ENCODE peak calls at places on chromosomes 16 and 17, in five cellular contexts. One of them, this sample, is unnamed.

GRCh38 chr17:28643979-28644781 is 778 bp downstream of the BLTP2 start:
- DNase-seq in A549: peak; percentile 76
- DNase-seq in GM12878: no peak
- DNase-seq in HepG2: peak; percentile 51
- DNase-seq in K562: peak; percentile 87
- DNase-seq in this sample: peak; percentile 79

GRCh38 chr16:50153648-50154368 is 702 bp downstream of the TENT4B start:
- DNase-seq in A549: no peak
- DNase-seq in GM12878: no peak
- DNase-seq in HepG2: no peak
- DNase-seq in K562: peak; percentile 33
- DNase-seq in this sample: peak; percentile 35

GRCh38 chr17:51668155-51668962 is 408.0 kb downstream of the UTP18 start:
- DNase-seq in A549: no peak
- DNase-seq in GM12878: no peak
- DNase-seq in HepG2: no peak
- DNase-seq in K562: no peak
- DNase-seq in this sample: no peak

GRCh38 chr17:40350410-40351184 is 13.9 kb downstream of the GJD3 start:
- DNase-seq in A549: no peak
- DNase-seq in GM12878: no peak
- DNase-seq in HepG2: no peak
- DNase-seq in K562: peak; percentile 47
- DNase-seq in this sample: peak; percentile 72

GRCh38 chr16:54069601-54070239 is 216.9 kb downstream of the IRX3 start:
- DNase-seq in A549: no peak
- DNase-seq in GM12878: no peak
- DNase-seq in HepG2: no peak
- DNase-seq in K562: no peak
- DNase-seq in this sample: no peak

GRCh38 chr16:10080031-10080772 is 102.0 kb downstream of the GRIN2A start:
- DNase-seq in A549: no peak
- DNase-seq in GM12878: no peak
- DNase-seq in HepG2: no peak
- DNase-seq in K562: peak; percentile 14
- DNase-seq in this sample: no peak

GRCh38 chr17:4074831-4075495 is 67.9 kb downstream of the ZZEF1 start:
- DNase-seq in A549: peak; percentile 66
- DNase-seq in GM12878: peak; percentile 25
- DNase-seq in HepG2: peak; percentile 46
- DNase-seq in K562: peak; percentile 62
- DNase-seq in this sample: peak; percentile 73

GRCh38 chr16:23134274-23134673 is 15.0 kb downstream of the USP31 start:
- DNase-seq in A549: no peak
- DNase-seq in GM12878: no peak
- DNase-seq in HepG2: peak; percentile 75
- DNase-seq in K562: peak; percentile 55
- DNase-seq in this sample: no peak

GRCh38 chr16:31488630-31489564 is 6.0 kb downstream of the SLC5A2 start:
- DNase-seq in A549: no peak
- DNase-seq in GM12878: no peak
- DNase-seq in HepG2: no peak
- DNase-seq in K562: no peak
- DNase-seq in this sample: peak; percentile 25

GRCh38 chr16:84604477-84605013 is 13.3 kb downstream of the COTL1 start:
- DNase-seq in A549: no peak
- DNase-seq in GM12878: no peak
- DNase-seq in HepG2: no peak
- DNase-seq in K562: no peak
- DNase-seq in this sample: no peak

GRCh38 chr17:8921147-8921546 is 44.4 kb downstream of the PIK3R5 start:
- DNase-seq in A549: no peak
- DNase-seq in GM12878: no peak
- DNase-seq in HepG2: no peak
- DNase-seq in K562: no peak
- DNase-seq in this sample: no peak

GRCh38 chr16:74034862-74035261 is 261.8 kb upstream of the PSMD7 start:
- DNase-seq in A549: peak; percentile 19
- DNase-seq in GM12878: no peak
- DNase-seq in HepG2: peak; percentile 27
- DNase-seq in K562: peak; percentile 28
- DNase-seq in this sample: peak; percentile 76

GRCh38 chr16:66265106-66265415 is 101.4 kb upstream of the CDH5 start:
- DNase-seq in A549: no peak
- DNase-seq in GM12878: no peak
- DNase-seq in HepG2: no peak
- DNase-seq in K562: no peak
- DNase-seq in this sample: no peak

GRCh38 chr17:68591583-68591982 is 9.6 kb downstream of the FAM20A start:
- DNase-seq in A549: no peak
- DNase-seq in GM12878: no peak
- DNase-seq in HepG2: no peak
- DNase-seq in K562: peak; percentile 78
- DNase-seq in this sample: peak; percentile 87

DNA sequence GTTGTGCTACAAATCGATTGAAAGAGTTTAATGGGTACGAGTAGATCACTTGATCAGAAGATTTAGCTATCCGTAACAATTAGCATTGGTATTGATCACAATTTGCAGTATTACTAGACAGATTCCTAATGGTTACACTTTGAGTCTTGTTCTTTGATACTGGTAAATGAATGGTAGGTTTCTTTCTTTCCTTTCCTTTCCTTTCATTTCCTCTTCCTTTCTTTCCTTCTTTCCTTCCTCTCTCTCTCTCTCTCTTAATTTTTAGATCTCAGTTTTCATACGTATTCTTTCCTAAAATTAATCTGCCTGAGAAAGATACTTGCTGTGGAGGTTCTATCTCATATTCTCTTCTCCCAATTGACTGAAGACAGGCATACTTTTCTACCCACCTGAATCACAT is 17.9 kb downstream of the CPD start:
- DNase-seq in A549: no peak
- DNase-seq in GM12878: no peak
- DNase-seq in HepG2: no peak
- DNase-seq in K562: no peak
- DNase-seq in this sample: no peak
- H3K4me1 ChIP-seq in A549: peaks cover 33% of the 10 kb centered on the region
- H3K4me1 ChIP-seq in GM12878: no peaks in the 10 kb centered on the region
- H3K4me1 ChIP-seq in HepG2: peaks cover 45% of the 10 kb centered on the region
- H3K4me1 ChIP-seq in K562: no peaks in the 10 kb centered on the region
- H3K4me1 ChIP-seq in this sample: no peaks in the 10 kb centered on the region

DNA sequence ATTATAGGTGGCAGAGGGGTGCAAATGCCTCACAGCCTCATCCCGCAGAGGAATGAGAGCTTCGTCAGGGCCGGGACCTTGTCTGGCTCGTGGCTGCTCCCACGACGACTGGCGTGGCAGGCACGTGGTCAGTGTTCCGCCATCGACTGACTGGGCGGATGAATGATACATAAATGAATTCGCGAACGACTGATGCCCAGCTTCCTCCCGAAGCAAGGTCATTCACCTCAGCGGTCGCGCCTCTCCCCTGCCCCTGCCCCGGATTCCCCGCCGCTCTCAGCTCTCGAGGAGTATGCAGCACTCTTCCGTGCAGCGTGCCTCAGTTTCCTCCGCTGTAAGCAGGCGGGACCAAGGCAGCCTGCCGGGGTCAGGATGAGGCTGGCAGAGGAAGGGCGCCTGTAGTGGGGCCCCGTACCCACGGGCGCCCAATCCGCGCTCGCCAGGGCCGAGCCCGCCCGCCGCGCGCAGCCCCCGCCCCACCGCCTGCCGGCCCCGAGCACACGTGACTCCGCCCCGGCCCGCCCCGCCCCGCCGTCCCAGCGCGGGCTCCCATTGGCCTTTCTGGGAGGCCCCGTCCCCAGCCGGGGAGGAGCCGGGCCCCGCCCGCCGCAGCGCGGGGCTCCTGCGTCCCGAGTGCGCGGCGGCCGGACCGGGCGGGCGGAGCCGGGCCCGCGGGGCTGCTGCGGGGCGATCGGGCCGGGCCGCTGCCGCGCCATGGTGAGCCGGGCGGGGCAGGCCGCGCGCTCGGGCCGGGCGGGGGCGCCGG is at the start of gene SNN:
- DNase-seq in A549: peak; percentile 73
- DNase-seq in GM12878: no peak
- DNase-seq in HepG2: peak; percentile 82
- DNase-seq in K562: peak; percentile 92
- DNase-seq in this sample: peak; percentile 93
- TF ChIP-seq JUNB in A549: no peak
- TF ChIP-seq JUNB in GM12878: no peak
- TF ChIP-seq JUNB in HepG2: no peak
- TF ChIP-seq JUNB in K562: no peak
- TF ChIP-seq JUNB in this sample: no peak

GRCh38 chr17:46178550-46179198 is 14.6 kb downstream of the KANSL1 start:
- DNase-seq in A549: no peak
- DNase-seq in GM12878: no peak
- DNase-seq in HepG2: no peak
- DNase-seq in K562: no peak
- DNase-seq in this sample: no peak

GRCh38 chr17:46179375-46179999 is 13.7 kb downstream of the KANSL1 start:
- DNase-seq in A549: no peak
- DNase-seq in GM12878: peak; percentile 73
- DNase-seq in HepG2: no peak
- DNase-seq in K562: no peak
- DNase-seq in this sample: peak; percentile 80

GRCh38 chr17:46173153-46173552 is 20.1 kb downstream of the KANSL1 start:
- DNase-seq in A549: no peak
- DNase-seq in GM12878: no peak
- DNase-seq in HepG2: no peak
- DNase-seq in K562: no peak
- DNase-seq in this sample: no peak

GRCh38 chr17:46176975-46177374 is 16.3 kb downstream of the KANSL1 start:
- DNase-seq in A549: no peak
- DNase-seq in GM12878: no peak
- DNase-seq in HepG2: no peak
- DNase-seq in K562: no peak
- DNase-seq in this sample: no peak

GRCh38 chr17:46175891-46176290 is 17.3 kb downstream of the KANSL1 start:
- DNase-seq in A549: no peak
- DNase-seq in GM12878: no peak
- DNase-seq in HepG2: no peak
- DNase-seq in K562: no peak
- DNase-seq in this sample: no peak
- H3K4me1 ChIP-seq in A549: peaks cover 52% of the 10 kb centered on the region
- H3K4me1 ChIP-seq in GM12878: peaks cover 32% of the 10 kb centered on the region
- H3K4me1 ChIP-seq in HepG2: peaks cover 62% of the 10 kb centered on the region
- H3K4me1 ChIP-seq in K562: peaks cover 4% of the 10 kb centered on the region
- H3K4me1 ChIP-seq in this sample: peaks cover 79% of the 10 kb centered on the region

DNA sequence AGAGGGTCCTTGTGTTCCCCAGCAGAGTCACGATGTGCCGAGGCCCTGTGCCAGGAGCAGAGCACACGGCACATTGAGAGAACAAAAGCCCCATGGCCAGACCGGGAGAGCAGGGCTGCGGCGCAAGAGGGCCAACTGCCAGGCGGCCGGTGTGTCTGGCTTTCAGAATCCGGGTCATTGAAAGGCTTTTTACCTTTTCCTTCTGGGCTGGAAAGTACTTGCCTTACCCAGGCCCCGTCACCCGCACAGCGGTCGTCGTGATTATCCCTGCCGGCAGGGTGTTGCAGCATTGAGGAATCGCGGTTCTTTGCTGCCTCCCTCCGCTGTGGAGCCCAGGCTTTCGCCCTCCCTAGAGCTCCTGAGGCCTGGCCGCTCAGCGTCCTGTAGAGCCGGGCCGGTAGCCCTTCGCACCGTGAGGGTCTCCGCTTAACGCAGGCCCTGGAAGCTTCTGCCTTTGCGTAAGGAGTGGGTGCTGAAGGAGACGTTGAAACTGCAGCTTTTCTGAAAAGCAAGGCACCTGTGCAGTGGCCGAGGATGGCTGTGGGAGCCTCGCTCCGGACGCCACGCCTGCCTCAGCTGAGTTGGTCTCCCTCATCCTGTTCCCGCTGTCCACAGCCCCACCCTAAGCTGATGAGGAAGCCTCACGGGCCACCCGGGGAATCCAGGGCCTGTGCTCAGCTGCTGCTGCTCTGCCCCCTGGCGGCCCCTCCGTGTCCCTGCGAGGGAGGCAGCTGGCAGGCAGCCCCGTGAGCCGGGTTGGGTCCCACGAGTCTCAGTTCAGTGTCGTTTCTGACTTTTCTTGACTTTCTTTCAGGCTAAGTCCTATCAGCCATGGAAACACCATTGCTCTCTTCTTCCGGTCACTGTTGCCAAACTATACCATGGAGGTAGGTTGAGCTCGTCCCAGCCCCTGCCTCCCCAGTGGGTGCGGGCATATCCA is 8.6 kb upstream of the MC1R start:
- DNase-seq in A549: peak; percentile 79
- DNase-seq in GM12878: no peak
- DNase-seq in HepG2: peak; percentile 60
- DNase-seq in K562: peak; percentile 82
- DNase-seq in this sample: peak; percentile 91
- TF ChIP-seq JUNB in A549: no peak
- TF ChIP-seq JUNB in GM12878: no peak
- TF ChIP-seq JUNB in HepG2: no peak
- TF ChIP-seq JUNB in K562: no peak
- TF ChIP-seq JUNB in this sample: no peak

DNA sequence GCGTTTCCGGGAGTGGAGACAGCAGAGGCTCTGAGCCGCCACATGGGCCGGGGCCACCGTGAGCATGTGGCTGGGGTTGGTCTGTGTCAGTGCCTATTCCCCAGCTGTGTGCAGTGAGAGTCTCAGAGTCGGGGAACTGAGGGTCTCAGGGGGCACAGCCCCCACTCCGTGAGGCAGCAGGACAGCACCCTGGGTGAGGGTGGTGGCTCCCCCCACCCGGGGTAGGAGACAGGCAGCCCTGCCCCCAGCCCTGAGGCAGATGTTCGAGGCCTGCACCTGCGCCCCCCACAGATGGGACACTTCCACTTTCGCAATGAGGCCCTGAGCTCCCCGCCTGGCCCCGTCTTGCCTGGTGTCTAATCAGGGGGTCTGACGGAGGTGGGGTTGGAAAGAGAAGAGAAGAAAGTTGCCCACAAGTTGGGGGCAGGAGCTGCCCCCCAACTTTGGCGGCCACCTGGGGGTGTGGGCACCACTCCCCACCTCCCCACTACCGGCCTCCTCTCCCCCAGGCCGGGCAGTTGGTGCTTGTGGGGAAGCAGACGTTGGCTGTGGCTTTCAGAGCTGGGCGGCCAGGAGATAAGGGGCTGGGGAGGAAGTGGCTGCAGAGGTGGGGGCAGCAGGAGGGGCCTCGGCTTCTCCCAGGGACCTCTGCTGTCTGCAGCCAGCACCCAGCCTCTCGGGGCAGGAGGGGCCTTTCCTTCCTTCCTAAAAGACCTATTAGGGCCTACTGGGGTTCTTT is 1.8 kb upstream of the CBFA2T3 start:
- DNase-seq in A549: no peak
- DNase-seq in GM12878: peak; percentile 47
- DNase-seq in HepG2: no peak
- DNase-seq in K562: peak; percentile 95
- DNase-seq in this sample: no peak
- H3K4me1 ChIP-seq in A549: no peaks in the 10 kb centered on the region
- H3K4me1 ChIP-seq in GM12878: peaks cover 52% of the 10 kb centered on the region
- H3K4me1 ChIP-seq in HepG2: no peaks in the 10 kb centered on the region
- H3K4me1 ChIP-seq in K562: peaks cover 90% of the 10 kb centered on the region
- H3K4me1 ChIP-seq in this sample: no peaks in the 10 kb centered on the region

This sample was measured in GM23338.